ENCODE peak calls at places on chromosome 13, in four cellular contexts. One of them, this sample, is unnamed.

GRCh38 chr13:111476197-111476596 is 155.8 kb downstream of the TEX29 start:
- DNase-seq in body of pancreas: no peak
- DNase-seq in right atrium auricular region: no peak
- DNase-seq in Caco-2: no peak
- DNase-seq in this sample: no peak

GRCh38 chr13:40127476-40127875 is 472.0 kb downstream of the COG6 start:
- DNase-seq in body of pancreas: no peak
- DNase-seq in Caco-2: no peak
- DNase-seq in right atrium auricular region: no peak
- DNase-seq in this sample: no peak

GRCh38 chr13:105465745-105466144 is 1069.7 kb downstream of the EFNB2 start:
- DNase-seq in Caco-2: no peak
- DNase-seq in right atrium auricular region: no peak
- DNase-seq in body of pancreas: no peak
- DNase-seq in this sample: no peak

GRCh38 chr13:85148009-85148408 is 651.2 kb downstream of the SLITRK6 start:
- DNase-seq in Caco-2: no peak
- DNase-seq in right atrium auricular region: no peak
- DNase-seq in body of pancreas: no peak
- DNase-seq in this sample: no peak

GRCh38 chr13:73952683-73953082 is 181.5 kb downstream of the KLF12 start:
- DNase-seq in Caco-2: no peak
- DNase-seq in right atrium auricular region: no peak
- DNase-seq in body of pancreas: no peak
- DNase-seq in this sample: no peak

GRCh38 chr13:73335938-73336337 is 277.1 kb downstream of the KLF5 start:
- DNase-seq in right atrium auricular region: no peak
- DNase-seq in Caco-2: no peak
- DNase-seq in body of pancreas: no peak
- DNase-seq in this sample: no peak

GRCh38 chr13:113996912-113997745 is 23.3 kb upstream of the C13orf46 start:
- DNase-seq in body of pancreas: no peak
- DNase-seq in Caco-2: no peak
- DNase-seq in right atrium auricular region: no peak
- DNase-seq in this sample: no peak

GRCh38 chr13:65789815-65790214 is 1440.3 kb downstream of the PCDH9 start:
- DNase-seq in right atrium auricular region: no peak
- DNase-seq in body of pancreas: no peak
- DNase-seq in Caco-2: no peak
- DNase-seq in this sample: peak; percentile 25

GRCh38 chr13:26186141-26186870 is 35.8 kb downstream of the RNF6 start:
- DNase-seq in body of pancreas: peak; percentile 93
- DNase-seq in right atrium auricular region: peak; percentile 83
- DNase-seq in Caco-2: peak; percentile 97
- DNase-seq in this sample: peak; percentile 82
- TF ChIP-seq CTCF in body of pancreas: peak; percentile 88
- TF ChIP-seq CTCF in right atrium auricular region: peak; percentile 42
- TF ChIP-seq CTCF in Caco-2: peak; percentile 95
- TF ChIP-seq CTCF in this sample: peak; percentile 69

GRCh38 chr13:90867336-90867683 is 480.2 kb upstream of the MIR17HG start:
- DNase-seq in Caco-2: peak; percentile 85
- DNase-seq in body of pancreas: peak; percentile 74
- DNase-seq in right atrium auricular region: peak; percentile 74
- DNase-seq in this sample: peak; percentile 73
- TF ChIP-seq CTCF in Caco-2: peak; percentile 68
- TF ChIP-seq CTCF in body of pancreas: peak; percentile 74
- TF ChIP-seq CTCF in right atrium auricular region: peak; percentile 76
- TF ChIP-seq CTCF in this sample: peak; percentile 90

DNA sequence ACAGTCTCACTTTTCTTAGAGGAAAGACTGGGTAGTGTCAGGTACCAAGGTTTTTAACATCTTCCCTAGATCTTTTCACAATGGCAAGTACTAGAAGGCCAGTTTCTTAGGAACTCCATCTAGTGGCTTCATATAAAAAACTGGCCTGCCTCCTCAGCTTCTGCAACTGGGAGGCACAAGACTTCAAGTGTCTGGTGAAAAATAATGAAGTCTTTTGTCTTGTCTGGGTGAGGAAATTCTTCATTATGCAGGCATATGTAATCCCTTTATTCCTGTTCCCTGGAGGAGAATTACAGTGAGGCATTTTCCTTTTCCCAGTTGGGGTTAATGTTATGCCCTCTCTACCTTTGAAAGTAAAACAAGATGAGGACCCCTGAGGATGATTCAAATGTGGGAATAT is 300.5 kb downstream of the NALCN start:
- DNase-seq in Caco-2: no peak
- DNase-seq in right atrium auricular region: no peak
- DNase-seq in body of pancreas: no peak
- DNase-seq in this sample: peak; percentile 6
- TF ChIP-seq CTCF in Caco-2: peak; percentile 15
- TF ChIP-seq CTCF in right atrium auricular region: no peak
- TF ChIP-seq CTCF in body of pancreas: no peak
- TF ChIP-seq CTCF in this sample: peak; percentile 59

GRCh38 chr13:20182231-20182846 is 10.4 kb downstream of the GJB2 start:
- DNase-seq in body of pancreas: peak; percentile 63
- DNase-seq in right atrium auricular region: no peak
- DNase-seq in Caco-2: peak; percentile 77
- DNase-seq in this sample: peak; percentile 64
- TF ChIP-seq CTCF in body of pancreas: peak; percentile 77
- TF ChIP-seq CTCF in right atrium auricular region: peak; percentile 86
- TF ChIP-seq CTCF in Caco-2: peak; percentile 93
- TF ChIP-seq CTCF in this sample: peak; percentile 85

GRCh38 chr13:48068036-48068435 is 26.9 kb downstream of the MED4 start:
- DNase-seq in Caco-2: no peak
- DNase-seq in body of pancreas: no peak
- DNase-seq in right atrium auricular region: no peak
- DNase-seq in this sample: no peak
- TF ChIP-seq CTCF in Caco-2: no peak
- TF ChIP-seq CTCF in body of pancreas: no peak
- TF ChIP-seq CTCF in right atrium auricular region: no peak
- TF ChIP-seq CTCF in this sample: peak; percentile 20

GRCh38 chr13:49517461-49517860 is 21.7 kb downstream of the PHF11 start:
- DNase-seq in Caco-2: peak; percentile 40
- DNase-seq in body of pancreas: no peak
- DNase-seq in right atrium auricular region: no peak
- DNase-seq in this sample: peak; percentile 28
- TF ChIP-seq CTCF in Caco-2: peak; percentile 64
- TF ChIP-seq CTCF in body of pancreas: peak; percentile 17
- TF ChIP-seq CTCF in right atrium auricular region: peak; percentile 58
- TF ChIP-seq CTCF in this sample: peak; percentile 72

This sample was measured in HFFc6.